ENCODE peak calls at places on chromosomes 1 and 21, in five cellular contexts. A is OCI-LY7, N is GM06990, I is kidney epithelial cell, W is thoracic aorta. Y is an unnamed sample.

GRCh38 chr1:117753652-117754051 is 147.8 kb downstream of the TENT5C start:
- DNase-seq in N (no peak), W (no peak), I (no peak), A (no peak), Y (no peak)

GRCh38 chr1:166233750-166234366 is 67.1 kb upstream of the FAM78B start:
- DNase-seq in A (no peak), I (no peak), N (no peak), W (no peak), Y (no peak)

GRCh38 chr1:92210701-92211100 is 7.0 kb upstream of the C1orf146 start:
- DNase-seq in N (no peak), W (no peak), A (no peak), I (no peak), Y (no peak)

GRCh38 chr1:226062558-226063361 is at the start of gene H3-3A:
- DNase-seq in N (peak), A (peak), W (peak), I (peak), Y (peak)

GRCh38 chr1:213374369-213374768 is 323.3 kb downstream of the RPS6KC1 start:
- DNase-seq in N (no peak), W (no peak), A (peak), I (no peak), Y (peak)

GRCh38 chr21:14858309-14858708 is 206.5 kb downstream of the NRIP1 start:
- DNase-seq in A (no peak), N (no peak), I (no peak), W (no peak), Y (no peak)

GRCh38 chr1:80892452-80892995 is 908.2 kb upstream of the ADGRL2 start:
- DNase-seq in N (no peak), A (no peak), W (no peak), I (no peak), Y (no peak)

GRCh38 chr1:153573351-153573750 is 7.7 kb upstream of the S100A2 start:
- DNase-seq in N (no peak), A (no peak), I (no peak), W (no peak), Y (no peak)

GRCh38 chr1:209190591-209191241 is 392.8 kb upstream of the CAMK1G start:
- DNase-seq in W (no peak), A (peak), I (no peak), N (peak), Y (peak)

GRCh38 chr1:151716771-151717631 is at the start of gene CELF3:
- DNase-seq in W (no peak), N (no peak), A (no peak), I (no peak), Y (no peak)

GRCh38 chr1:26177182-26177684 is at the start of gene CNKSR1:
- DNase-seq in N (no peak), I (no peak), W (no peak), A (no peak), Y (no peak)

GRCh38 chr21:25579402-25580016 is 27.8 kb downstream of the MRPL39 start:
- DNase-seq in A (no peak), I (no peak), W (no peak), N (no peak), Y (no peak)

GRCh38 chr1:63731117-63732043 is 42.4 kb upstream of the ROR1 start:
- DNase-seq in I (peak), N (no peak), W (no peak), A (no peak), Y (no peak)

GRCh38 chr1:8463144-8463927 is 145.4 kb downstream of the SLC45A1 start:
- DNase-seq in A (peak), W (no peak), I (no peak), N (no peak), Y (no peak)

GRCh38 chr1:84282780-84283333 is 18.7 kb upstream of the SAMD13 start:
- DNase-seq in N (no peak), A (no peak), I (no peak), W (no peak), Y (no peak)

GRCh38 chr1:41898191-41898713 is 20.5 kb downstream of the HIVEP3 start:
- DNase-seq in I (no peak), W (no peak), N (no peak), A (no peak), Y (no peak)

GRCh38 chr1:8283058-8283884 is 34.6 kb upstream of the SLC45A1 start:
- DNase-seq in W (no peak), I (no peak), A (peak), N (peak), Y (peak)

GRCh38 chr1:63795455-63795854 is 21.6 kb downstream of the ROR1 start:
- DNase-seq in I (no peak), A (no peak), W (no peak), N (no peak), Y (no peak)

GRCh38 chr1:119715542-119715941 is 3.8 kb downstream of the PHGDH start:
- DNase-seq in A (no peak), W (no peak), N (no peak), I (no peak), Y (no peak)

GRCh38 chr21:34183331-34183928 is 110.1 kb downstream of the MRPS6 start:
- DNase-seq in W (no peak), A (no peak), I (no peak), N (no peak), Y (no peak)

GRCh38 chr1:53182111-53182593 is 14.5 kb upstream of the CPT2 start:
- DNase-seq in W (peak), N (no peak), A (peak), I (peak), Y (peak)

GRCh38 chr1:226588484-226588883 is 39.9 kb downstream of the STUM start:
- DNase-seq in A (no peak), W (no peak), N (no peak), I (no peak), Y (no peak)

GRCh38 chr1:21703318-21703963 is 34.3 kb upstream of the RAP1GAP start:
- DNase-seq in A (peak), N (no peak), W (no peak), I (no peak), Y (no peak)

GRCh38 chr1:4661595-4661917 is 7.1 kb downstream of the AJAP1 start:
- DNase-seq in I (no peak), N (no peak), W (no peak), A (no peak), Y (no peak)

GRCh38 chr1:101613549-101613948 is 376.7 kb downstream of the S1PR1 start:
- DNase-seq in I (no peak), W (no peak), A (no peak), N (no peak), Y (no peak)

GRCh38 chr1:43366601-43367025 is 1.2 kb downstream of the ELOVL1 start:
- DNase-seq in N (no peak), A (no peak), W (no peak), I (no peak), Y (no peak)

GRCh38 chr1:247797518-247797917 is 26.4 kb downstream of the OR14A16 start:
- DNase-seq in N (no peak), A (no peak), W (no peak), I (no peak), Y (no peak)

GRCh38 chr1:247386695-247387094 is 29.3 kb upstream of the NLRP3 start:
- DNase-seq in I (peak), A (no peak), W (no peak), N (no peak), Y (no peak)

GRCh38 chr1:87404306-87404705 is 75.6 kb downstream of the LMO4 start:
- DNase-seq in A (no peak), W (no peak), I (no peak), N (no peak), Y (no peak)

GRCh38 chr1:99776133-99776532 is 9.7 kb upstream of the FRRS1 start:
- DNase-seq in N (no peak), W (no peak), I (no peak), A (no peak), Y (no peak)

GRCh38 chr1:54407201-54407956 is 1.2 kb upstream of the SSBP3 start:
- DNase-seq in W (peak), A (peak), I (peak), N (peak), Y (peak)

GRCh38 chr1:54404939-54405880 is 984 bp downstream of the SSBP3 start:
- DNase-seq in W (no peak), N (peak), A (no peak), I (no peak), Y (no peak)

GRCh38 chr1:54406339-54407181 is at the start of gene SSBP3:
- DNase-seq in N (peak), I (peak), A (peak), W (peak), Y (peak)

GRCh38 chr1:54404263-54404662 is 1.9 kb downstream of the SSBP3 start:
- DNase-seq in N (no peak), A (no peak), W (no peak), I (no peak), Y (no peak)

GRCh38 chr1:54405894-54406293 is 300 bp downstream of the SSBP3 start:
- DNase-seq in N (no peak), A (no peak), W (no peak), I (no peak), Y (no peak)
- H3K4me3 ChIP-seq in N (peak), A (peak), W (peak), I (peak), Y (peak)

GRCh38 chr1:1213153-1213918 is 617 bp downstream of the TNFRSF4 start:
- DNase-seq in I (no peak), N (peak), W (no peak), A (no peak), Y (no peak)

GRCh38 chr1:1212780-1213152 is 1.2 kb downstream of the TNFRSF4 start:
- DNase-seq in A (no peak), N (peak), I (no peak), W (no peak), Y (no peak)

GRCh38 chr1:1215266-1215676 is 1.3 kb upstream of the TNFRSF4 start:
- DNase-seq in N (no peak), W (no peak), I (no peak), A (no peak), Y (no peak)

GRCh38 chr1:1215881-1216605 is 2.1 kb upstream of the TNFRSF4 start:
- DNase-seq in N (no peak), I (no peak), W (no peak), A (no peak), Y (no peak)

GRCh38 chr1:1213919-1214599 is at the start of gene TNFRSF4:
- DNase-seq in N (no peak), I (no peak), A (no peak), W (no peak), Y (no peak)
- H3K4me3 ChIP-seq in N (peak), I (no peak), A (no peak), W (peak), Y (no peak)

GRCh38 chr1:38896169-38896568 is 14.8 kb upstream of the GJA9 start:
- DNase-seq in I (no peak), W (no peak), N (no peak), A (no peak), Y (no peak)

GRCh38 chr1:38898653-38899230 is 17.4 kb upstream of the GJA9 start:
- DNase-seq in N (no peak), W (no peak), A (no peak), I (no peak), Y (no peak)

DNA sequence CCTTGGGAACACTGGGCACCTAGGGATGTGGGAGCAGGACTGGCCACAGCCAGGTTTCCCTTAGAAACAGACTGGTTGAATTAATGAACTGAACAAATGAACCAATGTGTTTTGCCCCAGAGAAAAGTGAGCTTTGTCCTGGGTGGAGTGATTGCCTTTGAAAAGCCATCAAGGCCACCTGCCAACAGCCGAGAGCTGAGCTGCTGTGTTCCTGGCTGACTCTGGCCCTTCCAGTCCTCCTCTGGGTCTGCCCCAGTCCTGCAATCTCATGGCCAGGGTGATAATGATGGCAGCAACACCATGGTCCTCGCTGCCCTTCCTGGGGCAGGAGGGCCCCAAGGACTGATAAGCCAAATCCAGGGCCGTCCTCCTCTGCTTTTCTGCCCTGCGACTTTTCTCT is 18.2 kb upstream of the GJA9 start:
- DNase-seq in N (no peak), A (no peak), I (no peak), W (no peak), Y (no peak)
- H3K4me3 ChIP-seq in N (no peak), A (no peak), I (no peak), W (no peak), Y (no peak)

GRCh38 chr1:31760422-31760900 is 3.7 kb downstream of the ADGRB2 start:
- DNase-seq in N (no peak), W (no peak), I (no peak), A (peak), Y (no peak)
- H3K4me3 ChIP-seq in N (peak), W (peak), I (peak), A (peak), Y (no peak)

DNA sequence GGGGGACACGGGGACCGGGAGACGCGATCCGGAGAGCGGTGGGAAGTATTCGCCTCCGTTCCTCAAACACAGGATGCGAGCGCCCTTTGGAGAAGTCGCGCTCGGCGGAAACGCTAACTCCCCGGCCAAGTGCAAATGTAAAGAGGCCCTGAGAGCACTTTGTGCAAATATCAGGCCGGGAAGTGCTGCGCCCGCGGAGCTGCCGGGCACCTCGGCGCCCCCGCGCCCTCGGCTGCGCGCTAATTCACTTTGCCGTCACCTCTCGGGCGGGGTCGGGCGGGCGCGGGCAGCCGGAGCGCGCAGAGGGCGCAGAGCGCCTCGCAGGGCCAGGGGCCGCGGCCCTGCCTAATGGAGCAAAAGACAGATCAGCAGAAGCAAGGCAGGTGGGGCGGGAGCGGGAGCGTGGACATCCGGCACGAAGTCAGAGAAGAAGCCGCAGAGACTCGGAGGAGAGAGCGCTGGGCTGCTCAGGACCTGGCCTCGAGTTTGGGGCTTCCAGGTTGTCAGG is 281.1 kb downstream of the RRAGC start:
- DNase-seq in W (no peak), I (no peak), N (no peak), A (no peak), Y (no peak)
- H3K4me3 ChIP-seq in W (no peak), I (no peak), N (peak), A (no peak), Y (no peak)

GRCh38 chr1:61051455-61052392 is 30.6 kb upstream of the NFIA start:
- DNase-seq in N (no peak), W (no peak), A (no peak), I (no peak), Y (no peak)

GRCh38 chr1:61054636-61055035 is 27.7 kb upstream of the NFIA start:
- DNase-seq in N (no peak), W (no peak), I (no peak), A (no peak), Y (no peak)

GRCh38 chr1:61053712-61054608 is 28.4 kb upstream of the NFIA start:
- DNase-seq in I (no peak), W (no peak), N (no peak), A (no peak), Y (no peak)

GRCh38 chr1:61052393-61053280 is 29.7 kb upstream of the NFIA start:
- DNase-seq in W (no peak), A (no peak), N (no peak), I (no peak), Y (no peak)

GRCh38 chr1:61053281-61053711 is 29.1 kb upstream of the NFIA start:
- DNase-seq in N (no peak), W (no peak), I (no peak), A (no peak), Y (no peak)
- H3K4me3 ChIP-seq in N (peak), W (peak), I (no peak), A (peak), Y (peak)

GRCh38 chr1:23421752-23422312 is 2.7 kb downstream of the TCEA3 start:
- DNase-seq in I (no peak), W (no peak), N (no peak), A (no peak), Y (no peak)
- H3K4me3 ChIP-seq in I (no peak), W (peak), N (no peak), A (no peak), Y (no peak)

GRCh38 chr1:182672487-182672836 is 11.9 kb downstream of the RGS8 start:
- DNase-seq in W (no peak), A (no peak), I (no peak), N (no peak), Y (no peak)

GRCh38 chr1:182674346-182675246 is 9.8 kb downstream of the RGS8 start:
- DNase-seq in I (no peak), N (no peak), A (no peak), W (peak), Y (no peak)

GRCh38 chr1:182679684-182680083 is 4.7 kb downstream of the RGS8 start:
- DNase-seq in N (no peak), A (no peak), W (no peak), I (no peak), Y (no peak)

GRCh38 chr1:182677393-182678098 is 6.8 kb downstream of the RGS8 start:
- DNase-seq in W (no peak), N (peak), A (peak), I (no peak), Y (peak)

GRCh38 chr1:182676321-182676720 is 8.1 kb downstream of the RGS8 start:
- DNase-seq in A (no peak), N (no peak), I (no peak), W (no peak), Y (no peak)
- H3K4me3 ChIP-seq in A (peak), N (no peak), I (no peak), W (no peak), Y (no peak)

DNA sequence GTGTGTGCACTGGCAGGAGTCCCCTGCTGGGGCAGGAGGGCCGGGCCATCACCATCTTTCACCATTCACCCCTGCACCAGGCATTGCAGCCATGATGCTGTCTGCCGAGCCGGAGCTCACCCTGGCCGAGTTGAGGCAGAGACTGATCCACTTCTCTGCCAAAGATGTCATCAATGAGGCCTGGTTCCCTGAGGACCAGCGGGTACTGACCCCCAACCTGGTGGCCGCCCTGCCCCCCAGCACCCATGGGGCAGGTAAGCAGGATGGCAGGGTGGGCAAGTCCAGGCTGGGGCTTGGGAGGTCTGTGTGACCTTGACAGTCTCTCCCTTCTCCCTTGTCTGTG is 18.6 kb downstream of the PCSK9 start:
- DNase-seq in W (no peak), A (no peak), I (no peak), N (no peak), Y (no peak)
- H3K4me3 ChIP-seq in W (no peak), A (no peak), I (no peak), N (no peak), Y (no peak)

GRCh38 chr1:34163792-34164509 is 1.1 kb downstream of the CSMD2 start:
- DNase-seq in N (no peak), A (no peak), W (no peak), I (no peak), Y (no peak)
- H3K4me3 ChIP-seq in N (peak), A (no peak), W (peak), I (peak), Y (peak)